ENCODE peak calls at places on chromosomes 5 and 9, in five cellular contexts. Z is HepG2, B is A549, G is GM12878, E is K562. Y is an unnamed sample. For H3K4me1, the result is how much of the 10 kb centered on the place peaks cover.

GRCh38 chr5:643351-643801 is 31.2 kb downstream of the CEP72 start:
- ATAC-seq in Z (no peak), B (no peak), G (peak), E (no peak), Y (no peak)

GRCh38 chr9:132903574-132904495 is 25.1 kb downstream of the SPACA9 start:
- ATAC-seq in Z (no peak), B (no peak), G (no peak), E (no peak), Y (no peak)

GRCh38 chr9:127537792-127538191 is 74.3 kb upstream of the STXBP1 start:
- ATAC-seq in Z (peak), B (peak), G (peak), E (peak), Y (no peak)

GRCh38 chr9:86494644-86495081 is 140.5 kb upstream of the TUT7 start:
- ATAC-seq in Z (no peak), B (peak), G (no peak), E (no peak), Y (no peak)

GRCh38 chr5:122723606-122724352 is 51.1 kb upstream of the SNX2 start:
- ATAC-seq in Z (no peak), B (no peak), G (peak), E (no peak), Y (peak)

GRCh38 chr5:169656125-169656990 is 19.3 kb downstream of the DOCK2 start:
- ATAC-seq in Z (no peak), B (no peak), G (peak), E (no peak), Y (no peak)

GRCh38 chr9:129731477-129732085 is 21.3 kb downstream of the PTGES start:
- ATAC-seq in Z (no peak), B (no peak), G (no peak), E (no peak), Y (no peak)

GRCh38 chr5:67249590-67249895 is 52.9 kb upstream of the CD180 start:
- ATAC-seq in Z (no peak), B (no peak), G (no peak), E (no peak), Y (no peak)

GRCh38 chr5:72920690-72921089 is 35.2 kb upstream of the FCHO2 start:
- ATAC-seq in Z (peak), B (peak), G (peak), E (peak), Y (no peak)

GRCh38 chr5:102069974-102070373 is 226.1 kb downstream of the SLCO4C1 start:
- ATAC-seq in Z (no peak), B (no peak), G (no peak), E (no peak), Y (no peak)

GRCh38 chr5:91311168-91311696 is 71.9 kb downstream of the ARRDC3 start:
- ATAC-seq in Z (no peak), B (no peak), G (peak), E (no peak), Y (no peak)

GRCh38 chr5:90193185-90193822 is 216.3 kb downstream of the CETN3 start:
- ATAC-seq in Z (no peak), B (no peak), G (no peak), E (no peak), Y (no peak)

GRCh38 chr5:18216729-18217128 is 582.5 kb downstream of the TAF11L14 start:
- ATAC-seq in Z (no peak), B (no peak), G (no peak), E (no peak), Y (no peak)

GRCh38 chr9:99445920-99446319 is 223.8 kb downstream of the SEC61B start:
- ATAC-seq in Z (no peak), B (no peak), G (no peak), E (no peak), Y (no peak)

GRCh38 chr5:174608631-174609097 is 115.7 kb upstream of the MSX2 start:
- ATAC-seq in Z (no peak), B (peak), G (peak), E (no peak), Y (peak)

GRCh38 chr5:132302413-132302812 is 8.2 kb downstream of the SLC22A4 start:
- ATAC-seq in Z (no peak), B (no peak), G (no peak), E (no peak), Y (no peak)

GRCh38 chr5:123144096-123144495 is 55.1 kb downstream of the PRDM6 start:
- ATAC-seq in Z (no peak), B (no peak), G (no peak), E (peak), Y (no peak)

GRCh38 chr9:93587651-93588347 is 11.4 kb downstream of the PHF2 start:
- ATAC-seq in Z (peak), B (peak), G (no peak), E (peak), Y (peak)

GRCh38 chr5:142409253-142409594 is 84.4 kb upstream of the SPRY4 start:
- ATAC-seq in Z (no peak), B (no peak), G (no peak), E (no peak), Y (no peak)

GRCh38 chr9:136605966-136606365 is 56.8 kb upstream of the EGFL7 start:
- ATAC-seq in Z (peak), B (no peak), G (no peak), E (no peak), Y (peak)

GRCh38 chr5:17412760-17413671 is 85.0 kb upstream of the TAF11L2 start:
- ATAC-seq in Z (no peak), B (no peak), G (peak), E (peak), Y (no peak)

DNA sequence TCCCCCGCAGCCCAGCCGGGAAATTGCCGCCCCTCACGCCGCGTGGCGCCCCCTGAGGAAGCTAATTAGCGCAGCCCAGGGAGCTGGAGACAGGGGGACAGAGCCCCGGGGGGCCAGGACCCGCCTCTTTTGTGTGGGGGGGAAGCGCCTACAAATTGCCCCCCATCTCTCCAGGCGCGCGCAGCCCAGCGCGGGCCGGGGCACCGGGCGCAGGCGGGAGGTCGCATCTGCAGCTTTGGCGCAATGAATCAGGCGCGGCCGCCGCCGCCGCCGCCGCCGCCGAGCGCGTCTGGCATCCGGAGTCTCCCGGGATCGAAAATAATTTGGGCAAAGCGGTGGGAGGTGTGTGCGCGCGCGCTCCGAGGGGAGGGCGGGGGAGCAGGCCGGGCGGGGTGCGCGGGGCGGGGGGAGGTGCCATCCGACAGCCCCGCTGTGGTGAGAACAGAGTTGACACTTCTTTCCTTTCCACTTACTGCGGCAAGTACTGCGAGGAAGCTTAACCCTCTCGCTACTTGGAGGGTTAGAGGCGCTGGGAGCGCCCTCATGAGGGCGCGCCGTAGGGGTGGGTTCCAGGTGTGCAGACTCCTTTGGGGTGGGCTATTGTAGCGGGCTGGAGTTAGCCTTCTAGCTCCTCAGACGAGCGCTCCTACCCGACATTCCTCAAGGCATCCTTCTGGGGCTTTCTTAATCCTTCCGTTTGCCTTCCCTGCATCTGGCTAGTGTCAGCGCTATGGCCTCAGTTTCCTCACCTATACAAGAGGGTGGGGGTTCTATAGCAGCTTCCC is 63.1 kb downstream of the CXXC5 start:
- ATAC-seq in Z (peak), B (peak), G (peak), E (peak), Y (peak)
- TF ChIP-seq POLR2A in Z (no peak), B (no peak), G (no peak), E (no peak), Y (no peak)

DNA sequence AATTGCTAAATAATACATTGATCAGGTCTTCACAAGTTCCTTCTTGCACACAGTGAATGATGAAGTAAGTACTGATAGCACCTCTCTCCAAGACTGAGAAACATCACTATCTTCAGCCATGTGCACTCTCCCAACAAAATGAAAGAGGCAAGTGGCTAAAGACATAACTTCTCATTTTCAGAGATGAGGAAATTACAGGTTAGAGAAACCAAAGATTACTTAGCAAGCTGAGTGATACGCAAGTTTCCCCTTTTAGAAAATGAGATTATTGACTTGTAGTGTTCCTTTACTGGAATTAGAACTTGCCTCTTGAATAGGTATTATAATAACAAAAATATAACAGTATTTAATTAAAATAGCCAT is 21.6 kb downstream of the CEMIP2 start:
- ATAC-seq in Z (no peak), B (no peak), G (no peak), E (no peak), Y (no peak)
- H3K4me1 ChIP-seq in Z (half or more), B (half or more), G (under half), E (under half), Y (under half)

DNA sequence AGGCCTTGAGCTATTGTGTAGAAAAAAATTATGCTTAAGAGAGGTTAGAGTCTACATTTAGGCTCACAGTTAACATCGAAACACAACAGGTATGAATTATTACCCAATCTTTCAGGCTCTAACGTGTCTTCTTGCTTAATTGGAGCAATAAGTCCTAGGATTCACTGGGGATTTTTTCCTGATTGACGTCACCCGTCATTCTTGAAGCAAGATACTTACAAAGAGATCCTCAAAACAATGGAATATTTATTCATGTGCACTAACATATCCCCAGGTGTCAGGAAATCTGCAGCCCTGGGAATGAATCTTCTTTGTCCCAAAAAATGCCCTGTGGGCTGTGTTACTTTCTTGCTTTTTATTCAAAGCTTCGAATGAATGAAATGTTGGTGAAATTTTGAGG is 413.5 kb downstream of the NFIB start:
- ATAC-seq in Z (no peak), B (no peak), G (no peak), E (no peak), Y (no peak)
- TF ChIP-seq EP300 in Z (no peak), B (no peak), G (no peak), E (no peak), Y (no peak)

GRCh38 chr9:116218399-116218798 is 64.8 kb downstream of the PAPPA start:
- ATAC-seq in Z (no peak), B (no peak), G (no peak), E (no peak), Y (no peak)

GRCh38 chr9:116223926-116224325 is 70.3 kb downstream of the PAPPA start:
- ATAC-seq in Z (no peak), B (no peak), G (no peak), E (no peak), Y (no peak)

GRCh38 chr9:116219686-116220085 is 66.1 kb downstream of the PAPPA start:
- ATAC-seq in Z (no peak), B (no peak), G (no peak), E (peak), Y (no peak)
- TF ChIP-seq POLR2A in Z (no peak), B (no peak), G (no peak), E (no peak), Y (no peak)

GRCh38 chr5:5183933-5184332 is 43.8 kb downstream of the ADAMTS16 start:
- ATAC-seq in Z (no peak), B (no peak), G (no peak), E (no peak), Y (no peak)

GRCh38 chr5:5183192-5183699 is 43.1 kb downstream of the ADAMTS16 start:
- ATAC-seq in Z (no peak), B (no peak), G (no peak), E (no peak), Y (no peak)

GRCh38 chr5:5179597-5179996 is 39.5 kb downstream of the ADAMTS16 start:
- ATAC-seq in Z (no peak), B (no peak), G (no peak), E (no peak), Y (no peak)

GRCh38 chr5:5182508-5183191 is 42.5 kb downstream of the ADAMTS16 start:
- ATAC-seq in Z (no peak), B (no peak), G (no peak), E (no peak), Y (no peak)

GRCh38 chr5:5181650-5182324 is 41.7 kb downstream of the ADAMTS16 start:
- ATAC-seq in Z (no peak), B (no peak), G (no peak), E (no peak), Y (no peak)
- H3K4me1 ChIP-seq in Z (under half), B (under half), G (under half), E (under half), Y (under half)

GRCh38 chr9:8101607-8102006 is 302.0 kb upstream of the DMAC1 start:
- ATAC-seq in Z (no peak), B (no peak), G (no peak), E (no peak), Y (no peak)

DNA sequence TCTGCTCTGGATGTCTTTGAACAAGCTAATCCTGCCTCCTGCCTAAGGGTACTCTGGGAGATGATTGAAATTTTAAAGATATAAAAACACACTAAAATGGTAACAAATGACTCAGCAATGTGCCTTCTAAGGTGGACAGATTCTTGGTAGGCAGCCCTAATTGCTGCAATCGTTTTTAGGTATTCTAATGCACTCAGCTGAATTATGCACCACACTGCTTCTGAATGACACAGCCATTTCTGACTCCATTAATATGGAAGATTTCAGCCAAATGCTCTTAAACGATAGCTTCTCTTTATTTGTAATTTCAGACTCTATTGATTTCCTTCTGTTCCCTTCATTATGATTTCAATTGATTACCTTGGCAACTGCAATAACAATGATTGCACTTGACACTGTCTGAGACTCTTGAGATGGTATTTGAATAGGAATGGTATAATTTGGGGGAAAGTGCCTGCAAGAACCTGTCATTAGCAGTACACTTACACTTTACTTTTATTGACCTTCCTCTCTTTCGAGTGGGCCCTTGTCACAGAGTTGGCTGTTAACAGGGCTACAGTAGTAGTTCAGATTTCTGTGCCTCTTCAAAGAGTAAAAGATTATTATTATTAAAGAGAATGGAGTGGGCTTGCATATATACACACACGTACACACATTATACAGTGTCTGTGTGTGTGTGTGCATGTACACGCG is 296.1 kb upstream of the DMAC1 start:
- ATAC-seq in Z (no peak), B (no peak), G (no peak), E (no peak), Y (no peak)
- TF ChIP-seq EP300 in Z (no peak), B (no peak), G (no peak), E (no peak), Y (no peak)

DNA sequence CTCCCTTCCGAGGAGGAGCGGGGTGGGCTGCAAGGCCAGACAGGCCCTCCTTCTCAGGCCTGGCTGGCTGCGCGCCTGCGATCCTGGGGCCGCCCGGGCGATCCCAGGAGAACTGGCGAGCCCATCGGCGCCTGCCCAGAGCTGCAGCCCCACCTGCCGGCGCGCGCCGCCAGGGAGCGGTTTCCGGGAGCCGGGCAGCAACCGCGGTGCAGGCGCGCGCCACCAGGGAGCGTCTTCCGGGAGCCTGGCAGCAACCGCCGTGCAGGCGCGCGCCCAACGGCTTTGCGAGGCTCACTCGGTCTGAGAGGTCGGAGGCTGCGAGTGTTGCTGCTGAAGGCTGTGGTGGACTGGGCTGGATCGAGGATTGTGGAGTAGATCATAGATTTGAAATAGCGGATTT is 668.7 kb downstream of the SPATA31A6 start:
- ATAC-seq in Z (peak), B (peak), G (no peak), E (peak), Y (no peak)
- TF ChIP-seq POLR2A in Z (no peak), B (no peak), G (no peak), E (no peak), Y (no peak)